ENCODE peak calls at places on chromosomes 12 and 14, in seven cellular contexts. F is heart left ventricle; R is Peyer's patch; G is CD8-positive, alpha-beta T cell; T is Panc1; Y is stomach; M is small intestine. Q is an unnamed sample.

GRCh38 chr12:124525455-124525854 is 42.0 kb downstream of the NCOR2 start:
- DNase-seq in F (no peak), R (no peak), G (no peak), T (no peak), M (no peak), Y (no peak), Q (no peak)

GRCh38 chr14:72883963-72884362 is 9.9 kb downstream of the DPF3 start:
- DNase-seq in M (no peak), G (no peak), F (no peak), R (no peak), Y (no peak), T (no peak), Q (no peak)

GRCh38 chr12:130838284-130838950 is 633 bp downstream of the STX2 start:
- DNase-seq in F (peak; percentile 24), T (no peak), M (peak; percentile 23), Y (peak; percentile 38), R (no peak), G (peak; percentile 22), Q (peak; percentile 22)

GRCh38 chr14:22427771-22428228 is 161.2 kb downstream of the DAD1 start:
- DNase-seq in G (no peak), T (no peak), R (no peak), Y (no peak), F (peak; percentile 10), M (peak; percentile 20), Q (no peak)

GRCh38 chr12:102061096-102061555 is 665 bp downstream of the WASHC3 start:
- DNase-seq in Y (no peak), G (no peak), F (no peak), R (no peak), T (no peak), M (no peak), Q (peak; percentile 23)

GRCh38 chr12:131353376-131353775 is 357.5 kb upstream of the SFSWAP start:
- DNase-seq in T (no peak), F (no peak), M (no peak), R (no peak), G (no peak), Y (no peak), Q (no peak)

GRCh38 chr12:56645717-56646446 is at the start of gene ATP5F1B:
- DNase-seq in Y (peak; percentile 98), R (peak; percentile 93), M (peak; percentile 100), G (peak; percentile 83), F (peak; percentile 98), T (peak; percentile 100), Q (peak; percentile 93)

GRCh38 chr14:100304825-100305445 is 1.3 kb downstream of the SLC25A29 start:
- DNase-seq in G (peak; percentile 37), R (no peak), Y (peak; percentile 88), F (peak; percentile 74), M (peak; percentile 65), T (no peak), Q (no peak)

GRCh38 chr14:67806228-67806627 is 10.2 kb downstream of the ZFYVE26 start:
- DNase-seq in M (no peak), G (no peak), F (no peak), T (no peak), R (no peak), Y (no peak), Q (no peak)

GRCh38 chr12:77947326-77947725 is 116.6 kb downstream of the NAV3 start:
- DNase-seq in T (no peak), G (no peak), R (no peak), Y (no peak), M (no peak), F (no peak), Q (no peak)

GRCh38 chr12:77923882-77924281 is 93.2 kb downstream of the NAV3 start:
- DNase-seq in F (no peak), G (no peak), R (no peak), T (no peak), M (no peak), Y (no peak), Q (no peak)

GRCh38 chr14:69346710-69347109 is 51.4 kb downstream of the ERH start:
- DNase-seq in M (peak; percentile 41), T (no peak), G (no peak), Y (peak; percentile 48), F (no peak), R (no peak), Q (no peak)

GRCh38 chr14:72924332-72924731 is 1.9 kb upstream of the DCAF4 start:
- DNase-seq in M (no peak), T (no peak), F (peak; percentile 49), R (no peak), G (no peak), Y (peak; percentile 56), Q (no peak)

GRCh38 chr14:101838476-101838875 is 77.0 kb downstream of the PPP2R5C start:
- DNase-seq in G (no peak), R (no peak), T (no peak), M (no peak), Y (no peak), F (no peak), Q (no peak)

GRCh38 chr14:106846218-106846617 is 1319.8 kb downstream of the TMEM121 start:
- DNase-seq in G (no peak), T (no peak), Y (no peak), M (peak; percentile 49), R (no peak), F (no peak), Q (no peak)

GRCh38 chr14:106844608-106845285 is 1318.4 kb downstream of the TMEM121 start:
- DNase-seq in T (no peak), G (peak; percentile 69), F (peak; percentile 73), R (peak; percentile 86), M (peak; percentile 88), Y (peak; percentile 64), Q (peak; percentile 78)

GRCh38 chr14:106843951-106844483 is 1317.6 kb downstream of the TMEM121 start:
- DNase-seq in M (peak; percentile 76), Y (peak; percentile 75), R (peak; percentile 61), T (no peak), F (peak; percentile 11), G (no peak), Q (peak; percentile 32)

GRCh38 chr14:106843376-106843775 is 1317.0 kb downstream of the TMEM121 start:
- DNase-seq in M (no peak), R (peak; percentile 48), F (no peak), G (no peak), T (no peak), Y (no peak), Q (no peak)

GRCh38 chr14:106845286-106846087 is 1319.1 kb downstream of the TMEM121 start:
- DNase-seq in F (no peak), M (peak; percentile 95), Y (peak; percentile 87), G (peak; percentile 57), R (peak; percentile 69), T (no peak), Q (peak; percentile 36)
- H3K4me3 ChIP-seq in F (peak overlapping the region; percentile 60), M (peak overlapping the region; percentile 61), Y (peak overlapping the region; percentile 50), G (peak overlapping the region; percentile 89), R (peak overlapping the region; percentile 66), T (peak overlapping the region; percentile 58), Q (peak overlapping the region; percentile 92)

GRCh38 chr12:6322352-6322751 is 11.9 kb downstream of the PLEKHG6 start:
- DNase-seq in T (no peak), F (no peak), Y (no peak), G (no peak), R (no peak), M (no peak), Q (no peak)

GRCh38 chr12:6324936-6325750 is 14.7 kb downstream of the PLEKHG6 start:
- DNase-seq in F (no peak), G (no peak), T (no peak), Y (peak; percentile 48), M (peak; percentile 37), R (no peak), Q (no peak)

GRCh38 chr12:6322969-6323339 is 12.5 kb downstream of the PLEKHG6 start:
- DNase-seq in F (no peak), T (no peak), G (no peak), Y (no peak), M (no peak), R (no peak), Q (no peak)

GRCh38 chr12:6323340-6323994 is 13.0 kb downstream of the PLEKHG6 start:
- DNase-seq in M (peak; percentile 63), G (no peak), Y (peak; percentile 42), T (peak; percentile 67), F (peak; percentile 77), R (no peak), Q (no peak)

GRCh38 chr12:6323995-6324711 is 13.7 kb downstream of the PLEKHG6 start:
- DNase-seq in G (no peak), F (no peak), M (no peak), Y (no peak), R (no peak), T (no peak), Q (no peak)
- H3K4me1 ChIP-seq in G (peaks cover 41% of the 10 kb centered on the region), F (peaks cover 51% of the 10 kb centered on the region), M (peaks cover 7% of the 10 kb centered on the region), Y (peaks cover 75% of the 10 kb centered on the region), R (peaks cover 4% of the 10 kb centered on the region), T (peaks cover 55% of the 10 kb centered on the region), Q (peaks cover 21% of the 10 kb centered on the region)

GRCh38 chr12:1773937-1774655 is 46.3 kb upstream of the LRTM2 start:
- DNase-seq in G (no peak), T (no peak), Y (no peak), R (no peak), F (no peak), M (no peak), Q (no peak)

GRCh38 chr12:1778911-1779310 is 41.5 kb upstream of the LRTM2 start:
- DNase-seq in F (no peak), G (no peak), T (no peak), R (no peak), M (no peak), Y (no peak), Q (no peak)

GRCh38 chr12:1779783-1780182 is 40.6 kb upstream of the LRTM2 start:
- DNase-seq in G (no peak), R (no peak), F (no peak), T (no peak), Y (no peak), M (no peak), Q (no peak)

GRCh38 chr12:1777798-1778197 is 42.6 kb upstream of the LRTM2 start:
- DNase-seq in G (no peak), M (no peak), F (no peak), T (no peak), R (no peak), Y (no peak), Q (no peak)

GRCh38 chr12:1776139-1776975 is 44.0 kb upstream of the LRTM2 start:
- DNase-seq in Y (no peak), M (no peak), T (no peak), G (no peak), F (no peak), R (no peak), Q (no peak)
- H3K27ac ChIP-seq in Y (no peak overlapping the region), M (no peak overlapping the region), T (no peak overlapping the region), G (no peak overlapping the region), F (no peak overlapping the region), R (no peak overlapping the region), Q (no peak overlapping the region)

GRCh38 chr14:92605274-92605940 is 91.8 kb downstream of the RIN3 start:
- DNase-seq in T (no peak), F (no peak), M (peak; percentile 92), G (no peak), R (no peak), Y (no peak), Q (no peak)

GRCh38 chr14:92600318-92601053 is 86.9 kb downstream of the RIN3 start:
- DNase-seq in G (no peak), M (no peak), F (no peak), Y (no peak), T (no peak), R (no peak), Q (no peak)

GRCh38 chr14:92601757-92602417 is 88.3 kb downstream of the RIN3 start:
- DNase-seq in M (no peak), F (no peak), T (no peak), Y (no peak), R (no peak), G (no peak), Q (no peak)

GRCh38 chr14:92601131-92601710 is 87.6 kb downstream of the RIN3 start:
- DNase-seq in Y (no peak), R (no peak), T (no peak), M (no peak), G (no peak), F (no peak), Q (no peak)

GRCh38 chr14:92603309-92604257 is 90.0 kb downstream of the RIN3 start:
- DNase-seq in R (no peak), M (no peak), G (peak; percentile 63), F (peak; percentile 58), Y (no peak), T (no peak), Q (peak; percentile 78)
- H3K4me3 ChIP-seq in R (no peak overlapping the region), M (no peak overlapping the region), G (no peak overlapping the region), F (no peak overlapping the region), Y (no peak overlapping the region), T (no peak overlapping the region), Q (no peak overlapping the region)